ENCODE peak calls at places on chromosomes 2 and 18, in nine cellular contexts. One of them, this sample, is unnamed.

GRCh38 chr2:218865999-218866398 is 6.4 kb downstream of the WNT6 start:
- DNase-seq in breast epithelium: no peak
- DNase-seq in transverse colon: no peak
- DNase-seq in right cardiac atrium: no peak
- DNase-seq in sigmoid colon: no peak
- DNase-seq in kidney: no peak
- DNase-seq in CD8-positive, alpha-beta T cell: no peak
- DNase-seq in A549: no peak
- DNase-seq in neural progenitor cell: no peak
- DNase-seq in this sample: no peak

GRCh38 chr2:88831071-88831791 is 139.8 kb downstream of the RPIA start:
- DNase-seq in breast epithelium: no peak
- DNase-seq in transverse colon: no peak
- DNase-seq in right cardiac atrium: no peak
- DNase-seq in sigmoid colon: no peak
- DNase-seq in kidney: no peak
- DNase-seq in CD8-positive, alpha-beta T cell: no peak
- DNase-seq in A549: no peak
- DNase-seq in neural progenitor cell: no peak
- DNase-seq in this sample: no peak

GRCh38 chr2:199977984-199978415 is 22.6 kb downstream of the MAIP1 start:
- DNase-seq in breast epithelium: no peak
- DNase-seq in transverse colon: peak; percentile 67
- DNase-seq in right cardiac atrium: no peak
- DNase-seq in sigmoid colon: no peak
- DNase-seq in kidney: no peak
- DNase-seq in CD8-positive, alpha-beta T cell: no peak
- DNase-seq in A549: peak; percentile 68
- DNase-seq in neural progenitor cell: no peak
- DNase-seq in this sample: no peak

GRCh38 chr2:75403991-75404428 is 156.7 kb downstream of the EVA1A start:
- DNase-seq in breast epithelium: no peak
- DNase-seq in transverse colon: no peak
- DNase-seq in right cardiac atrium: no peak
- DNase-seq in sigmoid colon: no peak
- DNase-seq in kidney: no peak
- DNase-seq in CD8-positive, alpha-beta T cell: no peak
- DNase-seq in A549: peak; percentile 65
- DNase-seq in neural progenitor cell: peak; percentile 62
- DNase-seq in this sample: no peak

GRCh38 chr2:176560296-176560695 is 291.1 kb downstream of the MTX2 start:
- DNase-seq in breast epithelium: no peak
- DNase-seq in transverse colon: no peak
- DNase-seq in right cardiac atrium: no peak
- DNase-seq in sigmoid colon: no peak
- DNase-seq in kidney: no peak
- DNase-seq in CD8-positive, alpha-beta T cell: no peak
- DNase-seq in A549: no peak
- DNase-seq in neural progenitor cell: no peak
- DNase-seq in this sample: no peak

GRCh38 chr2:185279999-185280398 is 458.6 kb upstream of the FSIP2 start:
- DNase-seq in breast epithelium: no peak
- DNase-seq in transverse colon: no peak
- DNase-seq in right cardiac atrium: no peak
- DNase-seq in sigmoid colon: no peak
- DNase-seq in kidney: no peak
- DNase-seq in CD8-positive, alpha-beta T cell: no peak
- DNase-seq in A549: peak; percentile 3
- DNase-seq in neural progenitor cell: no peak
- DNase-seq in this sample: no peak

GRCh38 chr2:141015339-141016047 is 1115.3 kb downstream of the LRP1B start:
- DNase-seq in breast epithelium: no peak
- DNase-seq in transverse colon: no peak
- DNase-seq in right cardiac atrium: peak; percentile 21
- DNase-seq in sigmoid colon: no peak
- DNase-seq in kidney: no peak
- DNase-seq in CD8-positive, alpha-beta T cell: no peak
- DNase-seq in A549: no peak
- DNase-seq in neural progenitor cell: peak; percentile 57
- DNase-seq in this sample: no peak

GRCh38 chr2:10487144-10488104 is 39.3 kb upstream of the ODC1 start:
- DNase-seq in breast epithelium: no peak
- DNase-seq in transverse colon: no peak
- DNase-seq in right cardiac atrium: no peak
- DNase-seq in sigmoid colon: peak; percentile 35
- DNase-seq in kidney: no peak
- DNase-seq in CD8-positive, alpha-beta T cell: no peak
- DNase-seq in A549: peak; percentile 70
- DNase-seq in neural progenitor cell: no peak
- DNase-seq in this sample: peak; percentile 44

GRCh38 chr18:12283256-12283655 is 24.8 kb upstream of the TUBB6 start:
- DNase-seq in breast epithelium: no peak
- DNase-seq in transverse colon: no peak
- DNase-seq in right cardiac atrium: no peak
- DNase-seq in sigmoid colon: no peak
- DNase-seq in kidney: no peak
- DNase-seq in CD8-positive, alpha-beta T cell: no peak
- DNase-seq in A549: peak; percentile 27
- DNase-seq in neural progenitor cell: peak; percentile 48
- DNase-seq in this sample: no peak

GRCh38 chr18:13543811-13544732 is 182.3 kb downstream of the FAM210A start:
- DNase-seq in breast epithelium: no peak
- DNase-seq in transverse colon: no peak
- DNase-seq in right cardiac atrium: no peak
- DNase-seq in sigmoid colon: no peak
- DNase-seq in kidney: no peak
- DNase-seq in CD8-positive, alpha-beta T cell: no peak
- DNase-seq in A549: no peak
- DNase-seq in neural progenitor cell: no peak
- DNase-seq in this sample: no peak
- H3K4me1 ChIP-seq in breast epithelium: peaks cover 3% of the 10 kb centered on the region
- H3K4me1 ChIP-seq in transverse colon: peaks cover 54% of the 10 kb centered on the region
- H3K4me1 ChIP-seq in right cardiac atrium: peaks cover 13% of the 10 kb centered on the region
- H3K4me1 ChIP-seq in sigmoid colon: peaks cover 100% of the 10 kb centered on the region
- H3K4me1 ChIP-seq in kidney: no peaks in the 10 kb centered on the region
- H3K4me1 ChIP-seq in CD8-positive, alpha-beta T cell: peaks cover 33% of the 10 kb centered on the region
- H3K4me1 ChIP-seq in A549: peaks cover 46% of the 10 kb centered on the region
- H3K4me1 ChIP-seq in neural progenitor cell: no peaks in the 10 kb centered on the region
- H3K4me1 ChIP-seq in this sample: no peaks in the 10 kb centered on the region

DNA sequence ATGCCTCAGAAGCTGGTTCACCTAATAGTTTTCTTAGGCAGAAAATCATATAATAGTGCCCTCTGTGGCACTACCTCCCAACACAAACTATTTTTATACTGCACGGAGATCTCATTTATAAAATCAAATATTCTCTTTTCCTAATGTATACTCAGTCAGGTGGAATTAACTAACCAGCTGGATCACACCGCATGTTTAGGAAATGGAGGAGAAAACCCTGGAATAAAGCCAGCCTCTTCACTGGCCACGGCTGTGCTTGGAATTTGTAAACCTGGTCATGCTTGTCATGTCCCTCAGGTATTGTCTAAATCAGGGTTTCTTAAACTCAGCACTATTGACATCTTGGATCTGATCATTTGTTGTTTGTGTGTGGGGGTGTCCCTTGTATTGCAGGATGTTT is 85.6 kb downstream of the DOCK10 start:
- DNase-seq in breast epithelium: no peak
- DNase-seq in transverse colon: no peak
- DNase-seq in right cardiac atrium: no peak
- DNase-seq in sigmoid colon: no peak
- DNase-seq in kidney: no peak
- DNase-seq in CD8-positive, alpha-beta T cell: no peak
- DNase-seq in A549: no peak
- DNase-seq in neural progenitor cell: no peak
- DNase-seq in this sample: no peak
- H3K4me1 ChIP-seq in breast epithelium: peaks cover 4% of the 10 kb centered on the region
- H3K4me1 ChIP-seq in transverse colon: peaks cover 43% of the 10 kb centered on the region
- H3K4me1 ChIP-seq in right cardiac atrium: peaks cover 2% of the 10 kb centered on the region
- H3K4me1 ChIP-seq in sigmoid colon: no peaks in the 10 kb centered on the region
- H3K4me1 ChIP-seq in kidney: no peaks in the 10 kb centered on the region
- H3K4me1 ChIP-seq in CD8-positive, alpha-beta T cell: peaks cover 49% of the 10 kb centered on the region
- H3K4me1 ChIP-seq in A549: peaks cover 3% of the 10 kb centered on the region
- H3K4me1 ChIP-seq in neural progenitor cell: peaks cover 13% of the 10 kb centered on the region
- H3K4me1 ChIP-seq in this sample: no peaks in the 10 kb centered on the region

GRCh38 chr18:63144748-63145147 is 174.8 kb downstream of the BCL2 start:
- DNase-seq in breast epithelium: no peak
- DNase-seq in transverse colon: no peak
- DNase-seq in right cardiac atrium: no peak
- DNase-seq in sigmoid colon: no peak
- DNase-seq in kidney: no peak
- DNase-seq in CD8-positive, alpha-beta T cell: no peak
- DNase-seq in A549: no peak
- DNase-seq in neural progenitor cell: no peak
- DNase-seq in this sample: no peak

GRCh38 chr18:63147973-63148372 is 171.6 kb downstream of the BCL2 start:
- DNase-seq in breast epithelium: no peak
- DNase-seq in transverse colon: no peak
- DNase-seq in right cardiac atrium: no peak
- DNase-seq in sigmoid colon: no peak
- DNase-seq in kidney: no peak
- DNase-seq in CD8-positive, alpha-beta T cell: no peak
- DNase-seq in A549: no peak
- DNase-seq in neural progenitor cell: no peak
- DNase-seq in this sample: no peak

GRCh38 chr18:63148449-63149199 is 170.9 kb downstream of the BCL2 start:
- DNase-seq in breast epithelium: no peak
- DNase-seq in transverse colon: no peak
- DNase-seq in right cardiac atrium: peak; percentile 59
- DNase-seq in sigmoid colon: peak; percentile 79
- DNase-seq in kidney: no peak
- DNase-seq in CD8-positive, alpha-beta T cell: no peak
- DNase-seq in A549: no peak
- DNase-seq in neural progenitor cell: no peak
- DNase-seq in this sample: no peak

GRCh38 chr18:63147010-63147409 is 172.6 kb downstream of the BCL2 start:
- DNase-seq in breast epithelium: no peak
- DNase-seq in transverse colon: no peak
- DNase-seq in right cardiac atrium: no peak
- DNase-seq in sigmoid colon: no peak
- DNase-seq in kidney: no peak
- DNase-seq in CD8-positive, alpha-beta T cell: no peak
- DNase-seq in A549: no peak
- DNase-seq in neural progenitor cell: no peak
- DNase-seq in this sample: no peak

DNA sequence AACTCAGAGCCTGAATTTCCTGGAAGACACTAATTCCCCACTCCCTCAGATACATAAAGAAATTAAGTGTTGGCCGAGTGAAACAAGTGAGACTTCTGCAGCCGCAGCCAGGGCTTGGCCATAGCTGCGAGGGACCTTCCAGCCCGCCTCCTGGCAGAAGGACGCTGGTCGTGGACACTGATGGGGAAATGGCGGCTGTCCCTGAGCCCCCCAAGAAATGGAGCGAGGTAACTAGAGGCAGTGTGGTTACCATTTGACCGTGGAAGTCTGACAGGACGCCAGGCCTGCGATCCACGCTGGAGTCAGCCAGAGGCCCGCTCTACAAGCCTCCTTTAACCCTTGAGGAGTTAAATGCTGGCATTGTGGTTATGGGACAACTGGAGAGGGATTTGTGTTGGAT is 173.4 kb downstream of the BCL2 start:
- DNase-seq in breast epithelium: no peak
- DNase-seq in transverse colon: no peak
- DNase-seq in right cardiac atrium: peak; percentile 28
- DNase-seq in sigmoid colon: no peak
- DNase-seq in kidney: no peak
- DNase-seq in CD8-positive, alpha-beta T cell: no peak
- DNase-seq in A549: no peak
- DNase-seq in neural progenitor cell: no peak
- DNase-seq in this sample: no peak
- H3K4me1 ChIP-seq in breast epithelium: no peaks in the 10 kb centered on the region
- H3K4me1 ChIP-seq in transverse colon: peaks cover 25% of the 10 kb centered on the region
- H3K4me1 ChIP-seq in right cardiac atrium: peaks cover 12% of the 10 kb centered on the region
- H3K4me1 ChIP-seq in sigmoid colon: peaks cover 49% of the 10 kb centered on the region
- H3K4me1 ChIP-seq in kidney: peaks cover 12% of the 10 kb centered on the region
- H3K4me1 ChIP-seq in CD8-positive, alpha-beta T cell: peaks cover 14% of the 10 kb centered on the region
- H3K4me1 ChIP-seq in A549: no peaks in the 10 kb centered on the region
- H3K4me1 ChIP-seq in neural progenitor cell: no peaks in the 10 kb centered on the region
- H3K4me1 ChIP-seq in this sample: no peaks in the 10 kb centered on the region

GRCh38 chr2:220228310-220229006 is 601.0 kb downstream of the SLC4A3 start:
- DNase-seq in breast epithelium: no peak
- DNase-seq in transverse colon: no peak
- DNase-seq in right cardiac atrium: no peak
- DNase-seq in sigmoid colon: no peak
- DNase-seq in kidney: no peak
- DNase-seq in CD8-positive, alpha-beta T cell: no peak
- DNase-seq in A549: peak; percentile 97
- DNase-seq in neural progenitor cell: no peak
- DNase-seq in this sample: no peak
- H3K4me1 ChIP-seq in breast epithelium: no peaks in the 10 kb centered on the region
- H3K4me1 ChIP-seq in transverse colon: no peaks in the 10 kb centered on the region
- H3K4me1 ChIP-seq in right cardiac atrium: no peaks in the 10 kb centered on the region
- H3K4me1 ChIP-seq in sigmoid colon: peaks cover 7% of the 10 kb centered on the region
- H3K4me1 ChIP-seq in kidney: no peaks in the 10 kb centered on the region
- H3K4me1 ChIP-seq in CD8-positive, alpha-beta T cell: no peaks in the 10 kb centered on the region
- H3K4me1 ChIP-seq in A549: peaks cover 74% of the 10 kb centered on the region
- H3K4me1 ChIP-seq in neural progenitor cell: peaks cover 7% of the 10 kb centered on the region
- H3K4me1 ChIP-seq in this sample: peaks cover 4% of the 10 kb centered on the region

GRCh38 chr2:111685342-111685741 is 198.7 kb downstream of the ANAPC1 start:
- DNase-seq in breast epithelium: no peak
- DNase-seq in transverse colon: no peak
- DNase-seq in right cardiac atrium: no peak
- DNase-seq in sigmoid colon: no peak
- DNase-seq in kidney: no peak
- DNase-seq in CD8-positive, alpha-beta T cell: no peak
- DNase-seq in A549: no peak
- DNase-seq in neural progenitor cell: no peak
- DNase-seq in this sample: no peak
- H3K4me1 ChIP-seq in breast epithelium: no peaks in the 10 kb centered on the region
- H3K4me1 ChIP-seq in transverse colon: peaks cover 6% of the 10 kb centered on the region
- H3K4me1 ChIP-seq in right cardiac atrium: no peaks in the 10 kb centered on the region
- H3K4me1 ChIP-seq in sigmoid colon: no peaks in the 10 kb centered on the region
- H3K4me1 ChIP-seq in kidney: no peaks in the 10 kb centered on the region
- H3K4me1 ChIP-seq in CD8-positive, alpha-beta T cell: no peaks in the 10 kb centered on the region
- H3K4me1 ChIP-seq in A549: no peaks in the 10 kb centered on the region
- H3K4me1 ChIP-seq in neural progenitor cell: no peaks in the 10 kb centered on the region
- H3K4me1 ChIP-seq in this sample: no peaks in the 10 kb centered on the region

DNA sequence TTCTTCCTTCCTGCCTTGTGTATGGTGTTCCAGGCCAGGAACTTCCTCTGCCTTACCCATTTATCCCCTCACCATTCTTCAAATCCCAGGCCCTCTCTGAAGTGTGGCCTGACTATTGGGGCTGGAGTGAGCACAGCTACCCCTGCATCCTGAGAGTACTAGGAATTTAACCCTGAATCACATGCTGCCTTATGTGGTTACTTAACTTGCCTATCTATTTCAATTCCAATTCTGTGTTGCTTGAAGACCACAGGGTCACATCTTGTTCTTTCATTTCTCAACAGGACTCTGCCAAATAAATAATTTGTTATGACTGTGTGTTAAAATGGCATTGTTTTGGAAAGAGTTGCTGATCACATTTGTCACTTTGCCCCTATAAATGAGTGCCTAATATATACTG is 108.6 kb downstream of the CERS6 start:
- DNase-seq in breast epithelium: no peak
- DNase-seq in transverse colon: no peak
- DNase-seq in right cardiac atrium: no peak
- DNase-seq in sigmoid colon: no peak
- DNase-seq in kidney: no peak
- DNase-seq in CD8-positive, alpha-beta T cell: no peak
- DNase-seq in A549: no peak
- DNase-seq in neural progenitor cell: no peak
- DNase-seq in this sample: no peak
- H3K4me1 ChIP-seq in breast epithelium: no peaks in the 10 kb centered on the region
- H3K4me1 ChIP-seq in transverse colon: peaks cover 9% of the 10 kb centered on the region
- H3K4me1 ChIP-seq in right cardiac atrium: peaks cover 4% of the 10 kb centered on the region
- H3K4me1 ChIP-seq in sigmoid colon: peaks cover 32% of the 10 kb centered on the region
- H3K4me1 ChIP-seq in kidney: no peaks in the 10 kb centered on the region
- H3K4me1 ChIP-seq in CD8-positive, alpha-beta T cell: no peaks in the 10 kb centered on the region
- H3K4me1 ChIP-seq in A549: peaks cover 5% of the 10 kb centered on the region
- H3K4me1 ChIP-seq in neural progenitor cell: no peaks in the 10 kb centered on the region
- H3K4me1 ChIP-seq in this sample: no peaks in the 10 kb centered on the region

GRCh38 chr2:233563663-233564430 is 2.7 kb downstream of the USP40 start:
- DNase-seq in breast epithelium: no peak
- DNase-seq in transverse colon: no peak
- DNase-seq in right cardiac atrium: no peak
- DNase-seq in sigmoid colon: no peak
- DNase-seq in kidney: no peak
- DNase-seq in CD8-positive, alpha-beta T cell: no peak
- DNase-seq in A549: no peak
- DNase-seq in neural progenitor cell: no peak
- DNase-seq in this sample: no peak
- H3K4me1 ChIP-seq in breast epithelium: no peaks in the 10 kb centered on the region
- H3K4me1 ChIP-seq in transverse colon: peaks cover 8% of the 10 kb centered on the region
- H3K4me1 ChIP-seq in right cardiac atrium: peaks cover 1% of the 10 kb centered on the region
- H3K4me1 ChIP-seq in sigmoid colon: peaks cover 6% of the 10 kb centered on the region
- H3K4me1 ChIP-seq in kidney: peaks cover 12% of the 10 kb centered on the region
- H3K4me1 ChIP-seq in CD8-positive, alpha-beta T cell: peaks cover 9% of the 10 kb centered on the region
- H3K4me1 ChIP-seq in A549: peaks cover 32% of the 10 kb centered on the region
- H3K4me1 ChIP-seq in neural progenitor cell: peaks cover 9% of the 10 kb centered on the region
- H3K4me1 ChIP-seq in this sample: peaks cover 6% of the 10 kb centered on the region

This sample was measured in pancreas.